ENCODE peak calls at places on chromosomes 6 and 20, in four cellular contexts. S is HCT116, Q is K562, R is HepG2. N is an unnamed sample. For H3K36me3, the result is how much of the 10 kb centered on the place peaks cover.

GRCh38 chr20:47139934-47140333 is 216.6 kb downstream of the ZMYND8 start:
- DNase-seq in S (no peak), Q (no peak), R (peak), N (no peak)

GRCh38 chr6:45082091-45082490 is 246.0 kb upstream of the RUNX2 start:
- DNase-seq in S (no peak), Q (no peak), R (no peak), N (no peak)

GRCh38 chr6:63731946-63732735 is 96.5 kb downstream of the PHF3 start:
- DNase-seq in S (no peak), Q (no peak), R (no peak), N (no peak)

GRCh38 chr6:106974337-106974998 is at the start of gene CD24:
- DNase-seq in S (no peak), Q (no peak), R (no peak), N (no peak)

GRCh38 chr20:63454729-63455567 is 17.5 kb downstream of the KCNQ2 start:
- DNase-seq in S (no peak), Q (no peak), R (no peak), N (no peak)

GRCh38 chr6:41936073-41936837 is 5.4 kb downstream of the CCND3 start:
- DNase-seq in S (peak), Q (peak), R (peak), N (peak)

GRCh38 chr6:35219683-35220326 is 6.0 kb downstream of the SCUBE3 start:
- DNase-seq in S (no peak), Q (no peak), R (no peak), N (no peak)

GRCh38 chr6:99393366-99393697 is 663 bp downstream of the COQ3 start:
- DNase-seq in S (no peak), Q (no peak), R (no peak), N (peak)

GRCh38 chr6:54419885-54420284 is 111.6 kb downstream of the TINAG start:
- DNase-seq in S (no peak), Q (no peak), R (no peak), N (peak)

GRCh38 chr20:35739294-35740163 is 2.5 kb downstream of the RBM39 start:
- DNase-seq in S (no peak), Q (no peak), R (peak), N (no peak)

GRCh38 chr20:10119336-10119735 is 84.5 kb downstream of the ANKEF1 start:
- DNase-seq in S (no peak), Q (no peak), R (no peak), N (no peak)

GRCh38 chr6:33623895-33624381 is 2.8 kb downstream of the ITPR3 start:
- DNase-seq in S (no peak), Q (no peak), R (no peak), N (no peak)

GRCh38 chr6:124812067-124812466 is 150.2 kb upstream of the RNF217 start:
- DNase-seq in S (no peak), Q (no peak), R (no peak), N (no peak)

GRCh38 chr6:23656257-23656731 is 469.7 kb upstream of the NRSN1 start:
- DNase-seq in S (no peak), Q (no peak), R (no peak), N (no peak)

GRCh38 chr6:114437229-114437628 is 94.4 kb upstream of the HS3ST5 start:
- DNase-seq in S (no peak), Q (no peak), R (no peak), N (no peak)

GRCh38 chr6:78483141-78483540 is 384.2 kb upstream of the IRAK1BP1 start:
- DNase-seq in S (no peak), Q (no peak), R (no peak), N (no peak)

GRCh38 chr6:170011233-170012142 is 260.1 kb downstream of the ERMARD start:
- DNase-seq in S (no peak), Q (no peak), R (no peak), N (no peak)

GRCh38 chr20:10242166-10242565 is 23.5 kb downstream of the SNAP25 start:
- DNase-seq in S (no peak), Q (no peak), R (no peak), N (no peak)

GRCh38 chr20:41255655-41256054 is 61.9 kb downstream of the ZHX3 start:
- DNase-seq in S (no peak), Q (no peak), R (no peak), N (no peak)

GRCh38 chr20:20843982-20844381 is 131.5 kb upstream of the RALGAPA2 start:
- DNase-seq in S (no peak), Q (peak), R (no peak), N (no peak)

GRCh38 chr6:108619431-108620197 is 58.9 kb downstream of the FOXO3 start:
- DNase-seq in S (no peak), Q (no peak), R (no peak), N (no peak)

GRCh38 chr20:57657537-57658446 is 37.6 kb upstream of the ZBP1 start:
- DNase-seq in S (no peak), Q (no peak), R (peak), N (no peak)

GRCh38 chr20:1894471-1894950 is 696 bp upstream of the SIRPA start:
- DNase-seq in S (no peak), Q (peak), R (no peak), N (no peak)

GRCh38 chr20:56628873-56629463 is at the start of gene TFAP2C:
- DNase-seq in S (peak), Q (peak), R (no peak), N (no peak)

GRCh38 chr6:16102208-16102607 is 26.7 kb upstream of the MYLIP start:
- DNase-seq in S (no peak), Q (no peak), R (no peak), N (no peak)

GRCh38 chr6:41649596-41649995 is 11.3 kb downstream of the MDFI start:
- DNase-seq in S (no peak), Q (no peak), R (no peak), N (no peak)

GRCh38 chr20:2521369-2522305 is 12.9 kb upstream of the ZNF343 start:
- DNase-seq in S (peak), Q (peak), R (peak), N (no peak)

GRCh38 chr6:27228963-27229477 is 18.5 kb upstream of the PRSS16 start:
- DNase-seq in S (no peak), Q (no peak), R (no peak), N (no peak)

GRCh38 chr6:119495230-119495683 is 145.7 kb upstream of the MAN1A1 start:
- DNase-seq in S (no peak), Q (no peak), R (peak), N (no peak)

GRCh38 chr6:149202967-149203366 is 114.5 kb upstream of the TAB2 start:
- DNase-seq in S (no peak), Q (no peak), R (no peak), N (no peak)

GRCh38 chr6:106974999-106975698 is 620 bp upstream of the CD24 start:
- DNase-seq in S (no peak), Q (peak), R (no peak), N (no peak)

GRCh38 chr6:127514396-127515227 is 4.5 kb downstream of the MTCL3 start:
- DNase-seq in S (no peak), Q (no peak), R (no peak), N (no peak)

GRCh38 chr6:149545258-149545753 is 537 bp downstream of the PPIL4 start:
- DNase-seq in S (no peak), Q (peak), R (peak), N (no peak)

GRCh38 chr6:137126875-137127485 is 46.5 kb downstream of the IL22RA2 start:
- DNase-seq in S (no peak), Q (no peak), R (no peak), N (no peak)

GRCh38 chr6:166862287-166862977 is 93.9 kb downstream of the RNASET2 start:
- DNase-seq in S (no peak), Q (no peak), R (no peak), N (no peak)

GRCh38 chr20:44342240-44342639 is 5.4 kb downstream of the R3HDML start:
- DNase-seq in S (no peak), Q (peak), R (no peak), N (no peak)

GRCh38 chr20:44829688-44830087 is 19.3 kb upstream of the RIMS4 start:
- DNase-seq in S (no peak), Q (no peak), R (no peak), N (no peak)

GRCh38 chr6:37024665-37025337 is 19.3 kb downstream of the FGD2 start:
- DNase-seq in S (peak), Q (no peak), R (no peak), N (no peak)

DNA sequence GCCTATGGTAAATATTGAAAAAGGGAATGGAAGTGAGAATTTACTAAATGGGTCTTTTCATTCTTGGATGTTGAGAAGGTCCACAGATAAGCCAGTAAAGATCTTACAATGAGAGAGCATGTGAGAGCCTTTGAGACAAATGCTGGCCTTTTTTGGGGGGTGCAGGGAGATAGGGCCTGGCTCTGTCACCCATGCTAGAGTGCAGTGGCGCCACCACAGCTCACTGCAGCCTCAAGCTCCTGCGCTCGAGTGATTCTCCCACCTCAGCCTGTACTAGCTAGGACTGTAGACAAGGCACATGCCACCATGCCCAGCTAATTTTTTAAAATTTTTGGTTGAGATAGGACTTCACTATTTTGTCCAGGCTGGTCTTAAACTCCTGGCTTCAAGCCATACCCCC is 63.2 kb upstream of the TMEM181 start:
- DNase-seq in S (no peak), Q (no peak), R (no peak), N (no peak)
- H3K36me3 ChIP-seq in S (under half), Q (under half), R (under half), N (under half)

GRCh38 chr6:132684267-132684666 is 25.3 kb upstream of the TAAR1 start:
- DNase-seq in S (no peak), Q (no peak), R (no peak), N (no peak)

GRCh38 chr6:132684998-132685397 is 26.0 kb upstream of the TAAR1 start:
- DNase-seq in S (no peak), Q (no peak), R (no peak), N (no peak)

GRCh38 chr6:132687306-132687705 is 26.5 kb downstream of the VNN1 start:
- DNase-seq in S (peak), Q (no peak), R (no peak), N (no peak)

DNA sequence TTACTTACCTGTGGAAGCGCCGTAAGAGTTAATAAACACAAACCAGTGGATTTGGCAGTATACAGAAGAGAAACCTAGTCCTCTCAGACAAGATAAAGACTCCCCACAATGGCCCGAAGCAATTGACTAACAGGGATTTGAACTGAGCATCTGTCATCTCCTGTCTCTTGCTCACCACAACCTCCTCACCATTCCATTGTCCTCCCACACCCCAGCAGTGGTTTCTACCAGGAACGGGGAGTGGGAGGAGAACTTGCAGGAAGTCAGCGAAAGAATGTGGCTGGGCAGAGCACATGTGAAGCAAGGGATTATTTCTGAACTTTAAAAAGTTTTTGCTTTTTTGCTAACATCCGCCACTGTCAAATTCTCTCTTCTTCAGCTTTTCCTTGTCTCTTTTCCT is 24.6 kb upstream of the TAAR1 start:
- DNase-seq in S (no peak), Q (no peak), R (peak), N (no peak)
- TF ChIP-seq TCF7L2 in S (no peak), Q (no peak), R (no peak), N (no peak)

GRCh38 chr6:3403244-3404154 is 53.4 kb downstream of the SLC22A23 start:
- DNase-seq in S (no peak), Q (no peak), R (peak), N (no peak)
- H3K36me3 ChIP-seq in S (under half), Q (under half), R (under half), N (under half)

DNA sequence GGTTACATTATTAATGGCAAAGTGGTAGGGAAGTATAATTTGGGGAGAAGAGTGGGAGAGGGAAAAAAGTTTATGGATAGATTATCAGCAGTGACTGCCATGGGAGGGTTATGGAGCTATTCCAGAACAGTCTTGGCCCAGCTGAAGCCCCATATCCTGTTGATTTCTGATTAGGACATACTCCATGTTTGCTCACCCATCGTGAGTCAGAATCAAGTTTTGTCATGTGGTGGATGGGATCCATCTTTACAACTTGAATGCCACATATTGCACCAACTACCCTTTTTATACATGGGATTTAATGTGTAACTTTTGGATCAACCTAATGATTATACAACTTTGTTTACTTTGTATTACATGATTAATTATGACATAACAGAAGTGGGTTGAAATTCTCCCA is 217.0 kb downstream of the HAO1 start:
- DNase-seq in S (no peak), Q (no peak), R (no peak), N (no peak)
- TF ChIP-seq TCF7L2 in S (no peak), Q (no peak), R (no peak), N (no peak)

GRCh38 chr20:25320035-25320800 is 70.4 kb downstream of the ABHD12 start:
- DNase-seq in S (no peak), Q (no peak), R (no peak), N (no peak)
- H3K36me3 ChIP-seq in S (under half), Q (under half), R (under half), N (under half)

DNA sequence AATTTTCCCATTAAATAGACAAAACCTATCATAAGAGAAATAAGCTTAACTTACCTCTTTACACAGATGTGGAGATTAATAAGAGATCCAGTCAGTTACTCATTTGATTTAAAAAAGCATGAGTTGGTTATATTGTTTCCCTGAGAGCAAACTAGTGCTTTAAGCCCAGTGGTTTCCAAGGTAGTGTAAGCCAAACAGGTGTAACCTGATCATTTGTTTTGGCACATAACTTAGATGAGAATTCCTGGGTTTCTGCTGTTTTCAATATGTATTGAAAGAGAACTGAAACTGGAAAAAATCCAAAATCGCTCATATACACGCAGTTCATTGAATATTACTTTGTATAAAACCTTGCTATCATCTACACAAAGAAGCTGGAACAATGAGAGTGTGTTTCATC is 30.5 kb upstream of the SMIM8 start:
- DNase-seq in S (no peak), Q (no peak), R (no peak), N (no peak)
- TF ChIP-seq TCF7L2 in S (no peak), Q (no peak), R (no peak), N (no peak)

DNA sequence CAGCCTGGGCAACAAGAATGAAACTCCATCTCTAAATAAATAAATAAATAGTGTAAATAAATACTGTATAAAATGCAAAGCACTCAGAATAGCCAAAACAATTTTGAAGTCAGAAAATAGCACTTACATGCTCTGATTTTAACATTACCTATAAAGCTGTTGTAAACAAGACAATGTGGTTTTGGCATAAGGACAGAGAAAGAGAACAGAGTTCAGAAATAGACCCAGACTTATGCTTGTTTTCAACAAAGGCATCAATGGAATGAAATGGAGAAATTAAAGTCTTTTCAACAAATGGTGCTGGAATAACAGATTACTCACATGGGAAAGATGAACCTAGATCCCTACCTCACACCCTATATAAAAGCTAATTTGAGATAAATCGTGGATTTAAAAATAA is 10.4 kb downstream of the ACAT2 start:
- DNase-seq in S (no peak), Q (no peak), R (no peak), N (no peak)
- H3K36me3 ChIP-seq in S (under half), Q (half or more), R (under half), N (under half)

N was measured in Panc1.